ENCODE peak calls at places on chromosomes 11 and 22, in seven cellular contexts. One of them, this sample, is unnamed.

GRCh38 chr11:971731-972365 is 46.2 kb downstream of the AP2A2 start:
- DNase-seq in psoas muscle: no peak
- DNase-seq in thoracic aorta: no peak
- DNase-seq in fibroblast of villous mesenchyme: no peak
- DNase-seq in GM20000: no peak
- DNase-seq in retinal pigment epithelial cell: no peak
- DNase-seq in adrenal gland: no peak
- DNase-seq in this sample: no peak

GRCh38 chr11:104372111-104372510 is 208.2 kb upstream of the PDGFD start:
- DNase-seq in adrenal gland: no peak
- DNase-seq in psoas muscle: no peak
- DNase-seq in fibroblast of villous mesenchyme: no peak
- DNase-seq in thoracic aorta: no peak
- DNase-seq in retinal pigment epithelial cell: peak
- DNase-seq in GM20000: no peak
- DNase-seq in this sample: no peak

GRCh38 chr11:47057374-47057773 is 119.3 kb downstream of the ARFGAP2 start:
- DNase-seq in psoas muscle: no peak
- DNase-seq in adrenal gland: no peak
- DNase-seq in retinal pigment epithelial cell: no peak
- DNase-seq in fibroblast of villous mesenchyme: peak
- DNase-seq in thoracic aorta: no peak
- DNase-seq in GM20000: no peak
- DNase-seq in this sample: no peak

GRCh38 chr22:21928048-21928447 is 24.6 kb downstream of the PPM1F start:
- DNase-seq in retinal pigment epithelial cell: no peak
- DNase-seq in thoracic aorta: no peak
- DNase-seq in fibroblast of villous mesenchyme: no peak
- DNase-seq in adrenal gland: peak
- DNase-seq in GM20000: no peak
- DNase-seq in psoas muscle: no peak
- DNase-seq in this sample: no peak

GRCh38 chr11:11531127-11531526 is 90.7 kb downstream of the GALNT18 start:
- DNase-seq in adrenal gland: no peak
- DNase-seq in psoas muscle: no peak
- DNase-seq in retinal pigment epithelial cell: no peak
- DNase-seq in GM20000: no peak
- DNase-seq in thoracic aorta: no peak
- DNase-seq in fibroblast of villous mesenchyme: no peak
- DNase-seq in this sample: no peak

GRCh38 chr22:40156001-40156516 is 21.7 kb upstream of the TNRC6B start:
- DNase-seq in GM20000: no peak
- DNase-seq in psoas muscle: peak
- DNase-seq in retinal pigment epithelial cell: no peak
- DNase-seq in thoracic aorta: no peak
- DNase-seq in adrenal gland: peak
- DNase-seq in fibroblast of villous mesenchyme: peak
- DNase-seq in this sample: no peak

GRCh38 chr11:11157201-11157600 is 195.8 kb downstream of the CSNK2A3 start:
- DNase-seq in thoracic aorta: no peak
- DNase-seq in retinal pigment epithelial cell: no peak
- DNase-seq in adrenal gland: no peak
- DNase-seq in fibroblast of villous mesenchyme: peak
- DNase-seq in GM20000: no peak
- DNase-seq in psoas muscle: no peak
- DNase-seq in this sample: peak

GRCh38 chr11:8772571-8772970 is 90.0 kb downstream of the RPL27A start:
- DNase-seq in adrenal gland: no peak
- DNase-seq in fibroblast of villous mesenchyme: no peak
- DNase-seq in retinal pigment epithelial cell: no peak
- DNase-seq in thoracic aorta: no peak
- DNase-seq in psoas muscle: no peak
- DNase-seq in GM20000: no peak
- DNase-seq in this sample: no peak

GRCh38 chr11:2587132-2587930 is 112.5 kb downstream of the KCNQ1OT1 start:
- DNase-seq in fibroblast of villous mesenchyme: no peak
- DNase-seq in retinal pigment epithelial cell: no peak
- DNase-seq in psoas muscle: peak
- DNase-seq in GM20000: peak
- DNase-seq in thoracic aorta: no peak
- DNase-seq in adrenal gland: peak
- DNase-seq in this sample: no peak

GRCh38 chr11:108543316-108543955 is 45.3 kb upstream of the POGLUT3 start:
- DNase-seq in psoas muscle: no peak
- DNase-seq in retinal pigment epithelial cell: no peak
- DNase-seq in thoracic aorta: no peak
- DNase-seq in GM20000: no peak
- DNase-seq in fibroblast of villous mesenchyme: no peak
- DNase-seq in adrenal gland: no peak
- DNase-seq in this sample: no peak

GRCh38 chr11:36822829-36823228 is 224.8 kb upstream of the RAG2 start:
- DNase-seq in GM20000: no peak
- DNase-seq in thoracic aorta: no peak
- DNase-seq in fibroblast of villous mesenchyme: no peak
- DNase-seq in adrenal gland: no peak
- DNase-seq in psoas muscle: no peak
- DNase-seq in retinal pigment epithelial cell: no peak
- DNase-seq in this sample: no peak

GRCh38 chr11:33724644-33725035 is 11.6 kb downstream of the CD59 start:
- DNase-seq in retinal pigment epithelial cell: no peak
- DNase-seq in psoas muscle: no peak
- DNase-seq in thoracic aorta: no peak
- DNase-seq in adrenal gland: peak
- DNase-seq in GM20000: no peak
- DNase-seq in fibroblast of villous mesenchyme: peak
- DNase-seq in this sample: no peak

GRCh38 chr11:96075532-96075959 is 151.6 kb upstream of the MTMR2 start:
- DNase-seq in adrenal gland: no peak
- DNase-seq in thoracic aorta: no peak
- DNase-seq in retinal pigment epithelial cell: no peak
- DNase-seq in fibroblast of villous mesenchyme: no peak
- DNase-seq in GM20000: peak
- DNase-seq in psoas muscle: no peak
- DNase-seq in this sample: peak

GRCh38 chr11:111944651-111945051 is 7.5 kb downstream of the DIXDC1 start:
- DNase-seq in retinal pigment epithelial cell: peak
- DNase-seq in fibroblast of villous mesenchyme: peak
- DNase-seq in GM20000: no peak
- DNase-seq in thoracic aorta: no peak
- DNase-seq in psoas muscle: no peak
- DNase-seq in adrenal gland: no peak
- DNase-seq in this sample: no peak

GRCh38 chr11:76704171-76704948 is 33.8 kb upstream of the LRRC32 start:
- DNase-seq in GM20000: no peak
- DNase-seq in fibroblast of villous mesenchyme: no peak
- DNase-seq in retinal pigment epithelial cell: no peak
- DNase-seq in psoas muscle: no peak
- DNase-seq in thoracic aorta: no peak
- DNase-seq in adrenal gland: no peak
- DNase-seq in this sample: no peak

GRCh38 chr22:32780726-32781310 is 20.7 kb upstream of the TIMP3 start:
- DNase-seq in thoracic aorta: no peak
- DNase-seq in psoas muscle: no peak
- DNase-seq in fibroblast of villous mesenchyme: no peak
- DNase-seq in retinal pigment epithelial cell: no peak
- DNase-seq in GM20000: no peak
- DNase-seq in adrenal gland: no peak
- DNase-seq in this sample: no peak

GRCh38 chr11:35523861-35524260 is 1.6 kb downstream of the PAMR1 start:
- DNase-seq in adrenal gland: no peak
- DNase-seq in fibroblast of villous mesenchyme: peak
- DNase-seq in thoracic aorta: no peak
- DNase-seq in GM20000: no peak
- DNase-seq in retinal pigment epithelial cell: no peak
- DNase-seq in psoas muscle: no peak
- DNase-seq in this sample: no peak

GRCh38 chr11:66478823-66479740 is 1.2 kb upstream of the DPP3 start:
- DNase-seq in thoracic aorta: no peak
- DNase-seq in retinal pigment epithelial cell: no peak
- DNase-seq in adrenal gland: peak
- DNase-seq in psoas muscle: peak
- DNase-seq in fibroblast of villous mesenchyme: peak
- DNase-seq in GM20000: peak
- DNase-seq in this sample: peak

GRCh38 chr11:15471709-15472404 is 357.1 kb downstream of the INSC start:
- DNase-seq in adrenal gland: no peak
- DNase-seq in retinal pigment epithelial cell: no peak
- DNase-seq in psoas muscle: no peak
- DNase-seq in thoracic aorta: no peak
- DNase-seq in GM20000: no peak
- DNase-seq in fibroblast of villous mesenchyme: no peak
- DNase-seq in this sample: no peak

GRCh38 chr11:115886111-115886733 is 382.0 kb upstream of the CADM1 start:
- DNase-seq in thoracic aorta: no peak
- DNase-seq in adrenal gland: no peak
- DNase-seq in fibroblast of villous mesenchyme: no peak
- DNase-seq in retinal pigment epithelial cell: no peak
- DNase-seq in GM20000: no peak
- DNase-seq in psoas muscle: no peak
- DNase-seq in this sample: no peak

GRCh38 chr22:49033616-49034015 is 794.1 kb downstream of the BRD1 start:
- DNase-seq in retinal pigment epithelial cell: no peak
- DNase-seq in GM20000: no peak
- DNase-seq in psoas muscle: no peak
- DNase-seq in fibroblast of villous mesenchyme: no peak
- DNase-seq in adrenal gland: no peak
- DNase-seq in thoracic aorta: no peak
- DNase-seq in this sample: no peak

GRCh38 chr22:44729391-44730012 is 22.9 kb upstream of the ARHGAP8 start:
- DNase-seq in psoas muscle: peak
- DNase-seq in GM20000: no peak
- DNase-seq in adrenal gland: no peak
- DNase-seq in fibroblast of villous mesenchyme: peak
- DNase-seq in thoracic aorta: no peak
- DNase-seq in retinal pigment epithelial cell: no peak
- DNase-seq in this sample: no peak

GRCh38 chr11:98793276-98793675 is 227.5 kb upstream of the CNTN5 start:
- DNase-seq in GM20000: no peak
- DNase-seq in psoas muscle: no peak
- DNase-seq in adrenal gland: no peak
- DNase-seq in fibroblast of villous mesenchyme: no peak
- DNase-seq in thoracic aorta: no peak
- DNase-seq in retinal pigment epithelial cell: no peak
- DNase-seq in this sample: no peak

GRCh38 chr22:38180841-38181452 is 683 bp downstream of the PLA2G6 start:
- DNase-seq in fibroblast of villous mesenchyme: peak
- DNase-seq in retinal pigment epithelial cell: no peak
- DNase-seq in psoas muscle: peak
- DNase-seq in thoracic aorta: no peak
- DNase-seq in adrenal gland: peak
- DNase-seq in GM20000: peak
- DNase-seq in this sample: no peak

DNA sequence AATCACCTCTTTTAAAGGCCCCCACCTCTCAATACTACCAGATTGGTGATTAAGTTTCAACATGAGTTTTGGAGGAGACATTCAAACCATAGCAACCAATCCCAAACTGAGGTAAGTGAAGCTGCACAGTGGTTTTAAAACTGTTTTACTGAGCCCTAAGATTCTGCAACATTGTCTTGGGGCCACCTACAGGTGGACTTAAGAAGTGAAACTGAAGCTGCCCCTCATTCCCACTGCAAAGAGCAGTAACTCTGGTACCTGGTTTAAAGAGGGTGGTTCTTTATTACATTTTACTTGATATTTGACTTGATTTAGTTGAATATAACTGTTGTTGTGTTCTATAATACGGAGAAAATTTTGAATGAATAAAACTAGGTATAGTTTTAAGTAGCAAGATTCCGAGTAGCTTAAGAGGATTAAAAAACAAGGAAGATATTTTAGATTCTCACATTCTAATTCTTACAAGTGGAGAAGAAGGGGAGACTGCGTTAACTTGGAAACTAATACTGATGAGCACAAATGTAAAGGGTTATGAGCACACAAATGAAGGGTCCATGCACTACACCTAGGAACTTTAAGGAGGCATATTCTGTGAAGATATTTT is 26.7 kb downstream of the SYT9 start:
- DNase-seq in retinal pigment epithelial cell: no peak
- DNase-seq in adrenal gland: no peak
- DNase-seq in psoas muscle: no peak
- DNase-seq in fibroblast of villous mesenchyme: peak
- DNase-seq in thoracic aorta: no peak
- DNase-seq in GM20000: peak
- DNase-seq in this sample: peak
- TF ChIP-seq CTCF in retinal pigment epithelial cell: peak
- TF ChIP-seq CTCF in adrenal gland: peak
- TF ChIP-seq CTCF in psoas muscle: peak
- TF ChIP-seq CTCF in fibroblast of villous mesenchyme: peak
- TF ChIP-seq CTCF in thoracic aorta: peak
- TF ChIP-seq CTCF in GM20000: peak
- TF ChIP-seq CTCF in this sample: peak

GRCh38 chr11:124315052-124315451 is 1.3 kb upstream of the OR8D1 start:
- DNase-seq in fibroblast of villous mesenchyme: peak
- DNase-seq in adrenal gland: no peak
- DNase-seq in GM20000: no peak
- DNase-seq in psoas muscle: no peak
- DNase-seq in retinal pigment epithelial cell: peak
- DNase-seq in thoracic aorta: no peak
- DNase-seq in this sample: no peak
- TF ChIP-seq CTCF in fibroblast of villous mesenchyme: no peak
- TF ChIP-seq CTCF in adrenal gland: no peak
- TF ChIP-seq CTCF in GM20000: no peak
- TF ChIP-seq CTCF in psoas muscle: no peak
- TF ChIP-seq CTCF in retinal pigment epithelial cell: no peak
- TF ChIP-seq CTCF in thoracic aorta: no peak
- TF ChIP-seq CTCF in this sample: no peak

GRCh38 chr11:119863811-119864601 is 135.0 kb upstream of the NECTIN1 start:
- DNase-seq in fibroblast of villous mesenchyme: no peak
- DNase-seq in thoracic aorta: no peak
- DNase-seq in adrenal gland: no peak
- DNase-seq in psoas muscle: no peak
- DNase-seq in retinal pigment epithelial cell: no peak
- DNase-seq in GM20000: no peak
- DNase-seq in this sample: no peak
- TF ChIP-seq CTCF in fibroblast of villous mesenchyme: no peak
- TF ChIP-seq CTCF in thoracic aorta: no peak
- TF ChIP-seq CTCF in adrenal gland: no peak
- TF ChIP-seq CTCF in psoas muscle: no peak
- TF ChIP-seq CTCF in retinal pigment epithelial cell: no peak
- TF ChIP-seq CTCF in GM20000: no peak
- TF ChIP-seq CTCF in this sample: no peak

DNA sequence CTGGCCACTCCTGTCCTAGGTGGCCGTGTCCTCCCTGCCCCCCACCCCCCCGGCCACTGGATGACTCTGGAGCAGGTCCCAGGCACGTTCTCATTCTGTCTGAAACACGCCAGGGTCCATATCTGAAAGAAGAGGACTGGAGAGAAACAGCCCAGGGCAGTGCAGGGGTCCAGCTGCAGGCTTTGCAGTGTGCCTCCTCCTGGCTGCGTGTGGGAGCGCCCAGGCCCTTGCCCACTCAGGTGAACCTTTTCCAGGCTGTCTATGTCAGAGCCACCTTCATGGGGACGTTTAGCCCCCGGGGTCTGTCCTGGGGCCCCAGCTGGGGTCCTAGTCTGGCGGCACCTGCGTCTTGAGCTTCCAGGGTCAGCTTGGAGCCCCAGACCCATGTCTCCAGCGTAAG is 15.6 kb downstream of the GRAMD4 start:
- DNase-seq in psoas muscle: no peak
- DNase-seq in retinal pigment epithelial cell: no peak
- DNase-seq in thoracic aorta: no peak
- DNase-seq in GM20000: no peak
- DNase-seq in adrenal gland: no peak
- DNase-seq in fibroblast of villous mesenchyme: no peak
- DNase-seq in this sample: no peak
- TF ChIP-seq CTCF in psoas muscle: no peak
- TF ChIP-seq CTCF in retinal pigment epithelial cell: peak
- TF ChIP-seq CTCF in thoracic aorta: no peak
- TF ChIP-seq CTCF in GM20000: no peak
- TF ChIP-seq CTCF in adrenal gland: no peak
- TF ChIP-seq CTCF in fibroblast of villous mesenchyme: no peak
- TF ChIP-seq CTCF in this sample: no peak

GRCh38 chr11:69948256-69949141 is 129.3 kb upstream of the FGF3 start:
- DNase-seq in adrenal gland: peak
- DNase-seq in psoas muscle: no peak
- DNase-seq in GM20000: no peak
- DNase-seq in retinal pigment epithelial cell: peak
- DNase-seq in thoracic aorta: peak
- DNase-seq in fibroblast of villous mesenchyme: no peak
- DNase-seq in this sample: no peak
- TF ChIP-seq CTCF in adrenal gland: no peak
- TF ChIP-seq CTCF in psoas muscle: no peak
- TF ChIP-seq CTCF in GM20000: no peak
- TF ChIP-seq CTCF in retinal pigment epithelial cell: peak
- TF ChIP-seq CTCF in thoracic aorta: no peak
- TF ChIP-seq CTCF in fibroblast of villous mesenchyme: no peak
- TF ChIP-seq CTCF in this sample: no peak

This sample was measured in GM13977.